ENCODE peak calls at places on chromosomes 2 and 18, in ten cellular contexts. P is colonic mucosa, O is tibial nerve, I is Peyer's patch, M is kidney epithelial cell, N is tibial artery, L is bronchial epithelial cell, X is K562, E is brain microvascular endothelial cell, Y is fibroblast of mammary gland. D is an unnamed sample.

GRCh38 chr2:130930740-130931659 is 94.3 kb downstream of the ARHGEF4 start:
- DNase-seq in P (no peak), O (no peak), I (no peak), M (no peak), N (no peak), L (no peak), X (no peak), E (no peak), Y (no peak), D (no peak)

GRCh38 chr2:222248818-222249217 is 50.0 kb downstream of the PAX3 start:
- DNase-seq in P (no peak), O (no peak), I (no peak), M (no peak), N (no peak), L (no peak), X (no peak), E (no peak), Y (no peak), D (no peak)

GRCh38 chr2:230872968-230873669 is 8.4 kb downstream of the ITM2C start:
- DNase-seq in P (no peak), O (no peak), I (peak), M (no peak), N (no peak), L (no peak), X (no peak), E (no peak), Y (no peak), D (no peak)

GRCh38 chr2:172293952-172294351 is 133.4 kb upstream of the ITGA6 start:
- DNase-seq in P (peak), O (peak), I (peak), M (no peak), N (no peak), L (peak), X (no peak), E (peak), Y (peak), D (peak)

GRCh38 chr2:241546771-241547498 is 11.6 kb upstream of the BOK start:
- DNase-seq in P (no peak), O (no peak), I (no peak), M (peak), N (no peak), L (peak), X (no peak), E (peak), Y (peak), D (peak)

GRCh38 chr2:148876589-148877402 is 1.8 kb downstream of the KIF5C start:
- DNase-seq in P (peak), O (no peak), I (peak), M (peak), N (peak), L (no peak), X (no peak), E (no peak), Y (no peak), D (no peak)

GRCh38 chr18:21457179-21457535 is 143.3 kb downstream of the ESCO1 start:
- DNase-seq in P (no peak), O (no peak), I (no peak), M (no peak), N (no peak), L (no peak), X (no peak), E (no peak), Y (no peak), D (no peak)

GRCh38 chr18:35721431-35722081 is 140.0 kb downstream of the GALNT1 start:
- DNase-seq in P (no peak), O (no peak), I (no peak), M (no peak), N (no peak), L (no peak), X (no peak), E (no peak), Y (no peak), D (no peak)

GRCh38 chr2:52810460-52810859 is 957.1 kb upstream of the CHAC2 start:
- DNase-seq in P (no peak), O (no peak), I (no peak), M (peak), N (no peak), L (peak), X (no peak), E (peak), Y (peak), D (peak)

GRCh38 chr2:120300385-120300784 is 45.6 kb upstream of the INHBB start:
- DNase-seq in P (no peak), O (no peak), I (peak), M (no peak), N (no peak), L (peak), X (no peak), E (no peak), Y (no peak), D (no peak)

GRCh38 chr18:35661483-35662146 is 80.1 kb downstream of the GALNT1 start:
- DNase-seq in P (no peak), O (no peak), I (no peak), M (no peak), N (no peak), L (no peak), X (no peak), E (no peak), Y (no peak), D (no peak)

GRCh38 chr2:222842517-222843174 is 18.2 kb upstream of the ACSL3 start:
- DNase-seq in P (no peak), O (no peak), I (no peak), M (no peak), N (no peak), L (peak), X (no peak), E (no peak), Y (peak), D (peak)

GRCh38 chr2:174546519-174547506 is 50.8 kb downstream of the WIPF1 start:
- DNase-seq in P (no peak), O (peak), I (no peak), M (no peak), N (no peak), L (peak), X (peak), E (peak), Y (peak), D (peak)

GRCh38 chr18:59566507-59566906 is 130.7 kb downstream of the CCBE1 start:
- DNase-seq in P (no peak), O (no peak), I (no peak), M (no peak), N (no peak), L (no peak), X (no peak), E (no peak), Y (peak), D (peak)

GRCh38 chr18:45806226-45806625 is 19.2 kb upstream of the SIGLEC15 start:
- DNase-seq in P (no peak), O (no peak), I (no peak), M (no peak), N (no peak), L (peak), X (no peak), E (peak), Y (peak), D (peak)

GRCh38 chr18:1078301-1078700 is 173.6 kb downstream of the ADCYAP1 start:
- DNase-seq in P (no peak), O (no peak), I (no peak), M (no peak), N (no peak), L (no peak), X (no peak), E (no peak), Y (no peak), D (no peak)

GRCh38 chr2:58291726-58292430 is 50.8 kb upstream of the FANCL start:
- DNase-seq in P (no peak), O (no peak), I (no peak), M (no peak), N (no peak), L (no peak), X (no peak), E (no peak), Y (no peak), D (no peak)

GRCh38 chr2:190367091-190367490 is 23.7 kb downstream of the INPP1 start:
- DNase-seq in P (no peak), O (no peak), I (no peak), M (no peak), N (no peak), L (no peak), X (no peak), E (no peak), Y (no peak), D (no peak)

GRCh38 chr2:38190542-38191218 is 114.7 kb upstream of the CYP1B1 start:
- DNase-seq in P (no peak), O (peak), I (no peak), M (no peak), N (no peak), L (no peak), X (no peak), E (peak), Y (peak), D (peak)

GRCh38 chr2:101706819-101707177 is 9.3 kb downstream of the MAP4K4 start:
- DNase-seq in P (no peak), O (no peak), I (no peak), M (no peak), N (no peak), L (no peak), X (no peak), E (no peak), Y (no peak), D (peak)

GRCh38 chr2:219444566-219445091 is 10.0 kb downstream of the SPEG start:
- DNase-seq in P (no peak), O (no peak), I (no peak), M (no peak), N (peak), L (no peak), X (no peak), E (no peak), Y (no peak), D (no peak)

GRCh38 chr2:58339548-58340243 is 98.6 kb upstream of the FANCL start:
- DNase-seq in P (no peak), O (no peak), I (no peak), M (no peak), N (no peak), L (peak), X (no peak), E (no peak), Y (no peak), D (no peak)

GRCh38 chr18:51039138-51040112 is 9.4 kb downstream of the SMAD4 start:
- DNase-seq in P (peak), O (no peak), I (no peak), M (no peak), N (no peak), L (peak), X (peak), E (peak), Y (peak), D (no peak)

GRCh38 chr2:196381464-196381863 is 210.1 kb upstream of the STK17B start:
- DNase-seq in P (no peak), O (no peak), I (no peak), M (no peak), N (no peak), L (no peak), X (no peak), E (no peak), Y (no peak), D (no peak)

GRCh38 chr18:669077-669476 is 11.6 kb downstream of the TYMS start:
- DNase-seq in P (no peak), O (no peak), I (no peak), M (no peak), N (no peak), L (no peak), X (no peak), E (no peak), Y (no peak), D (no peak)

GRCh38 chr2:43436431-43436830 is 159.4 kb downstream of the THADA start:
- DNase-seq in P (no peak), O (no peak), I (no peak), M (no peak), N (no peak), L (no peak), X (no peak), E (no peak), Y (no peak), D (no peak)

GRCh38 chr2:28635251-28635650 is 116.4 kb upstream of the PPP1CB start:
- DNase-seq in P (no peak), O (peak), I (peak), M (no peak), N (peak), L (no peak), X (no peak), E (peak), Y (no peak), D (no peak)

GRCh38 chr2:68767031-68767961 is 32.7 kb downstream of the ARHGAP25 start:
- DNase-seq in P (peak), O (no peak), I (peak), M (no peak), N (no peak), L (no peak), X (no peak), E (no peak), Y (no peak), D (no peak)

GRCh38 chr2:144836635-144837350 is 316.9 kb upstream of the ZEB2 start:
- DNase-seq in P (no peak), O (peak), I (no peak), M (no peak), N (no peak), L (peak), X (no peak), E (peak), Y (peak), D (peak)

GRCh38 chr2:98543842-98544241 is 64.5 kb downstream of the COA5 start:
- DNase-seq in P (no peak), O (no peak), I (no peak), M (no peak), N (no peak), L (no peak), X (no peak), E (no peak), Y (no peak), D (no peak)

GRCh38 chr2:215680605-215681598 is 245.0 kb upstream of the FN1 start:
- DNase-seq in P (no peak), O (peak), I (no peak), M (peak), N (no peak), L (peak), X (no peak), E (peak), Y (peak), D (peak)

GRCh38 chr18:58359226-58360019 is 269.5 kb downstream of the ALPK2 start:
- DNase-seq in P (no peak), O (no peak), I (no peak), M (no peak), N (no peak), L (peak), X (no peak), E (peak), Y (peak), D (peak)

GRCh38 chr2:148298201-148298600 is 277.3 kb downstream of the MBD5 start:
- DNase-seq in P (no peak), O (no peak), I (no peak), M (no peak), N (no peak), L (peak), X (no peak), E (peak), Y (peak), D (no peak)

GRCh38 chr2:197309369-197310231 is 980 bp downstream of the ANKRD44 start:
- DNase-seq in P (peak), O (no peak), I (peak), M (no peak), N (peak), L (no peak), X (no peak), E (no peak), Y (no peak), D (no peak)

GRCh38 chr2:20614201-20615045 is 36.5 kb downstream of the HS1BP3 start:
- DNase-seq in P (no peak), O (no peak), I (peak), M (no peak), N (peak), L (no peak), X (no peak), E (no peak), Y (peak), D (peak)

GRCh38 chr2:44351088-44351487 is 10.2 kb downstream of the PREPL start:
- DNase-seq in P (no peak), O (no peak), I (no peak), M (no peak), N (peak), L (no peak), X (no peak), E (no peak), Y (peak), D (peak)

GRCh38 chr2:145652992-145653545 is 1133.2 kb upstream of the ZEB2 start:
- DNase-seq in P (no peak), O (no peak), I (no peak), M (peak), N (no peak), L (peak), X (no peak), E (peak), Y (peak), D (peak)

GRCh38 chr2:68832161-68832869 is 38.9 kb downstream of the BMP10 start:
- DNase-seq in P (peak), O (peak), I (peak), M (peak), N (peak), L (peak), X (peak), E (peak), Y (peak), D (peak)

DNA sequence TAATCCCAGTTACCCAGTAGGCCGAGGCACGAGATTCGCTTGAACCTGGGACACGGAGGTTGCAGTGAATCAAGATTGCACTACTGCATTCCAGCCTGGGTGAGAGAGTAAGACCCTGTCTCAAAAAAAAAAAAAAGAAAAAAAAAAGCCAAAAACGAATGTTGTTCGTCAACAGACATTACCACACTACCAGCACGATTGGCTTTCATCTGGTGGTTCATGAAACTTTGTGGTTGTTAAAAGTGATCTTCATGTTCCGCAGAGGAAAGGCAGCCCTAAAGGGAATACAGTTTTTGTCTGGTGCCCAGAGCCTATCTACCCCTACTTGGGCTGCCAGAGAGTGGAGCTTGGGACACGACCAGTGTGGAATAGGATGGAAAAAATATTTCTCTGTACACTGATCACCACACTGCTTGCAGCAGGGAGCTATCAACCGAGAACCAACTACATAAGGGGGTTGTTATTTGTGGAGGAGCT is 13.6 kb upstream of the CXCR4 start:
- DNase-seq in P (no peak), O (no peak), I (peak), M (no peak), N (no peak), L (no peak), X (no peak), E (no peak), Y (no peak), D (no peak)
- H3K4me3 ChIP-seq in P (no peak), O (no peak), I (peak), M (no peak), N (no peak), L (no peak), X (no peak), E (no peak), Y (no peak), D (no peak)

GRCh38 chr2:181575024-181575649 is 81.8 kb downstream of the CERKL start:
- DNase-seq in P (no peak), O (no peak), I (no peak), M (no peak), N (no peak), L (peak), X (no peak), E (no peak), Y (no peak), D (no peak)

GRCh38 chr2:181574321-181574720 is 82.6 kb downstream of the CERKL start:
- DNase-seq in P (no peak), O (no peak), I (no peak), M (no peak), N (no peak), L (no peak), X (no peak), E (no peak), Y (no peak), D (no peak)

GRCh38 chr2:181576431-181576830 is 80.5 kb downstream of the CERKL start:
- DNase-seq in P (no peak), O (no peak), I (no peak), M (no peak), N (no peak), L (no peak), X (no peak), E (no peak), Y (no peak), D (no peak)

GRCh38 chr2:181573140-181573736 is 83.7 kb downstream of the CERKL start:
- DNase-seq in P (no peak), O (no peak), I (no peak), M (peak), N (no peak), L (peak), X (no peak), E (peak), Y (peak), D (peak)

GRCh38 chr2:181575650-181576025 is 81.3 kb downstream of the CERKL start:
- DNase-seq in P (no peak), O (no peak), I (no peak), M (no peak), N (no peak), L (peak), X (no peak), E (no peak), Y (no peak), D (no peak)
- TF ChIP-seq CTCF in P (no peak), O (no peak), I (no peak), M (no peak), N (no peak), L (no peak), X (no peak), E (no peak), Y (no peak), D (no peak)

DNA sequence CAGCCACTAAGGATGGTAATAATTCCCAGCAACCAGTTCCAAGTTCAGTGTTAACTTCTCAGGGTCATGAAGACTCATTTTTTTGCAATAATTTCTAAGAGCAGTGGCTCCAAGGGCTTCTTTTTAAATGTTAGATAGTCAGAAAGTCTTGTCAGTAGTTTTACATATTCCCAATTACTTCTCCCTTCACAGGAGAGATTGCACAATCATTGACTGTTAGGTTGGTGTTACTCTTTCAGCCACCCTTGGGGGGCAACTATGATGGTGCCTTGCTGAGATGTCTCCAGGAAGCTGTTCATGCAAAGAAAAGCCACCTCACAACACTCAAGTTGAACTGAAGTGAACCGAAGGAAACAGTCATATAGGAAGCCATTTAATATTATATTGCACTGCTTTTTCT is 127.9 kb upstream of the DOCK10 start:
- DNase-seq in P (no peak), O (no peak), I (no peak), M (no peak), N (no peak), L (no peak), X (no peak), E (no peak), Y (no peak), D (no peak)
- H3K4me3 ChIP-seq in P (no peak), O (no peak), I (no peak), M (no peak), N (no peak), L (no peak), X (no peak), E (no peak), Y (no peak), D (no peak)

GRCh38 chr2:70141754-70142589 is 48.8 kb downstream of the C2orf42 start:
- DNase-seq in P (no peak), O (no peak), I (no peak), M (no peak), N (no peak), L (no peak), X (peak), E (peak), Y (peak), D (peak)

GRCh38 chr2:70142590-70143313 is 48.1 kb downstream of the C2orf42 start:
- DNase-seq in P (peak), O (peak), I (peak), M (peak), N (peak), L (peak), X (peak), E (peak), Y (peak), D (peak)

GRCh38 chr2:70143314-70144150 is 47.3 kb downstream of the C2orf42 start:
- DNase-seq in P (peak), O (no peak), I (peak), M (no peak), N (peak), L (peak), X (peak), E (peak), Y (peak), D (peak)

GRCh38 chr2:70144443-70145167 is 46.2 kb downstream of the C2orf42 start:
- DNase-seq in P (no peak), O (no peak), I (no peak), M (no peak), N (no peak), L (no peak), X (no peak), E (no peak), Y (no peak), D (no peak)

DNA sequence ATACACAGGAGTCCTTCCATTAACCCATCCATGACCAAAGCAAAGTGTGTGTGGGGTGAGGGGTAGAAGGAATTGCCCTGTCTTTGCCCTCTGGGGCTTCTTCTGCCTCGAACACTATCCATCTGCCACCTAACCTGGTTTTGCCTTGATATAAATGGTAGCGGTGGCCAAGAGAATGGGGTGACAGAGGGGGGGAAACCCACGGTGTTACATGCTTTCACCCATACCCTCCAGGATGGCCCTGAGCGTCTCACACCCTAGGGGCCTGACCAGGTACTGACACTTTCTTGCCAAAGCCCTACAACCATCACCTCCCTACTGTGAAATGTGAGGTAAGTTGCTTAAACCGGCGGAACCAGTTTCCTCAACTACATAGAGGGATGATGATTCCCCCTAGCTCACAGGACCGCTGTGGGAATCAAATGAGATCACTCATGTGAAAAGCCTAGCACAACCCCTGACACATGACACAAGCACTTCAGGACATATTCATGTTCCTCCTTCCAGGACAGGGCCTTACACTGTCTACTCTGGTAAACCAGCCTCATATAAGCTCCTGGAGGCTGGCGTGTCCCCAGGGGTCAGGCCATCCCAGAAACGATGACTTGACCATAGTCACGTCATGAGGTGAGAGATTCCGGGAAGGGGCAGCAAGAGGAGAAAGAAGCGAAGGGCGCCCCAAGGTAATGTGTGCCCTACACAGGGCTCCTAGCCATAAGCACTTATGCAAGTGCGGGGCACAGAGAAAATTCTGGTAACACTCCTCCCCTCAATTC is 49.7 kb downstream of the C2orf42 start:
- DNase-seq in P (peak), O (peak), I (peak), M (peak), N (peak), L (peak), X (peak), E (peak), Y (peak), D (peak)
- TF ChIP-seq CTCF in P (peak), O (peak), I (peak), M (peak), N (peak), L (peak), X (peak), E (peak), Y (peak), D (peak)